ENCODE peak calls at places on chromosome X, in four cellular contexts. P is astrocyte, J is K562, C is cardiac muscle cell. W is an unnamed sample.

GRCh38 chrX:17744896-17745523 is 7.7 kb downstream of the SCML1 start:
- DNase-seq in C (peak; percentile 9), P (no peak), J (no peak), W (no peak)

GRCh38 chrX:12042615-12043014 is 95.7 kb upstream of the FRMPD4 start:
- DNase-seq in C (no peak), P (no peak), J (no peak), W (no peak)

GRCh38 chrX:17655232-17656034 is 81.9 kb upstream of the SCML1 start:
- DNase-seq in P (peak; percentile 22), C (peak; percentile 8), J (no peak), W (no peak)

GRCh38 chrX:51891821-51892551 is 1.4 kb upstream of the MAGED1 start:
- DNase-seq in C (peak; percentile 72), J (no peak), P (peak; percentile 75), W (no peak)

GRCh38 chrX:46620505-46620904 is 46.9 kb downstream of the CHST7 start:
- DNase-seq in P (no peak), J (no peak), C (peak; percentile 70), W (no peak)

GRCh38 chrX:53223068-53223693 is 1.8 kb downstream of the KDM5C start:
- DNase-seq in P (no peak), C (peak; percentile 5), J (no peak), W (peak; percentile 17)

GRCh38 chrX:147736045-147736444 is 175.7 kb upstream of the FMR1 start:
- DNase-seq in J (no peak), P (no peak), C (no peak), W (no peak)

GRCh38 chrX:148874621-148875020 is 374.2 kb downstream of the AFF2 start:
- DNase-seq in J (no peak), C (no peak), P (peak; percentile 57), W (no peak)

GRCh38 chrX:133670394-133670793 is 255.1 kb upstream of the GPC4 start:
- DNase-seq in J (peak; percentile 40), C (peak; percentile 56), P (peak; percentile 24), W (peak; percentile 60)

GRCh38 chrX:67570839-67571238 is 27.0 kb downstream of the AR start:
- DNase-seq in P (no peak), C (no peak), J (no peak), W (no peak)

GRCh38 chrX:81263067-81263466 is 61.2 kb downstream of the SH3BGRL start:
- DNase-seq in P (no peak), C (no peak), J (no peak), W (peak; percentile 26)

GRCh38 chrX:47649302-47649701 is 1.1 kb downstream of the ELK1 start:
- DNase-seq in C (peak; percentile 18), J (no peak), P (no peak), W (no peak)

GRCh38 chrX:24364326-24364725 is 3.9 kb downstream of the SUPT20HL1 start:
- DNase-seq in J (no peak), C (no peak), P (no peak), W (no peak)

GRCh38 chrX:113512700-113513395 is 672.2 kb upstream of the AMOT start:
- DNase-seq in J (no peak), P (peak; percentile 74), C (peak; percentile 74), W (no peak)

GRCh38 chrX:2183193-2183725 is 317.5 kb downstream of the DHRSX start:
- DNase-seq in J (no peak), C (no peak), P (no peak), W (no peak)

GRCh38 chrX:19198448-19198847 is 76.2 kb upstream of the ADGRG2 start:
- DNase-seq in P (peak; percentile 8), C (no peak), J (no peak), W (no peak)

GRCh38 chrX:46125139-46125538 is 420.1 kb downstream of the ZNF674 start:
- DNase-seq in J (no peak), P (no peak), C (peak; percentile 3), W (no peak)

GRCh38 chrX:44101300-44101699 is 128.1 kb upstream of the NDP start:
- DNase-seq in C (peak; percentile 1), J (no peak), P (no peak), W (no peak)

GRCh38 chrX:15418041-15418706 is 34.0 kb upstream of the VEGFD start:
- DNase-seq in C (no peak), P (peak; percentile 79), J (no peak), W (no peak)

GRCh38 chrX:38358274-38358673 is 5.9 kb downstream of the OTC start:
- DNase-seq in P (no peak), C (peak; percentile 10), J (no peak), W (no peak)

GRCh38 chrX:150522494-150522893 is 45.9 kb upstream of the MTM1 start:
- DNase-seq in P (no peak), J (no peak), C (no peak), W (no peak)

GRCh38 chrX:114162068-114162735 is 421.7 kb upstream of the HTR2C start:
- DNase-seq in C (no peak), P (no peak), J (no peak), W (peak; percentile 85)

GRCh38 chrX:125651426-125651825 is 331.8 kb downstream of the TEX13C start:
- DNase-seq in J (no peak), P (peak; percentile 8), C (no peak), W (no peak)

GRCh38 chrX:154727418-154728323 is 23.2 kb downstream of the GAB3 start:
- DNase-seq in J (no peak), C (peak; percentile 80), P (peak; percentile 67), W (no peak)

GRCh38 chrX:10537308-10537707 is 83.1 kb downstream of the MID1 start:
- DNase-seq in J (no peak), C (no peak), P (no peak), W (no peak)

GRCh38 chrX:71941771-71942170 is 31.1 kb downstream of the NHSL2 start:
- DNase-seq in J (no peak), P (peak; percentile 78), C (peak; percentile 80), W (no peak)

GRCh38 chrX:71944369-71944768 is 33.7 kb downstream of the NHSL2 start:
- DNase-seq in C (no peak), P (no peak), J (no peak), W (no peak)

GRCh38 chrX:71945435-71945834 is 34.8 kb downstream of the NHSL2 start:
- DNase-seq in P (no peak), C (no peak), J (no peak), W (no peak)

GRCh38 chrX:71938371-71938770 is 27.7 kb downstream of the NHSL2 start:
- DNase-seq in P (peak; percentile 55), C (no peak), J (no peak), W (no peak)

GRCh38 chrX:71941145-71941544 is 30.5 kb downstream of the NHSL2 start:
- DNase-seq in C (no peak), J (no peak), P (peak; percentile 33), W (no peak)
- H3K27me3 ChIP-seq in C (no peaks in the 10 kb centered on the region), J (no peaks in the 10 kb centered on the region), P (no peaks in the 10 kb centered on the region), W (no peaks in the 10 kb centered on the region)

GRCh38 chrX:129511689-129512088 is 11.6 kb downstream of the SMARCA1 start:
- DNase-seq in C (no peak), P (no peak), J (no peak), W (no peak)

GRCh38 chrX:129512409-129512808 is 10.9 kb downstream of the SMARCA1 start:
- DNase-seq in J (no peak), P (no peak), C (no peak), W (no peak)

DNA sequence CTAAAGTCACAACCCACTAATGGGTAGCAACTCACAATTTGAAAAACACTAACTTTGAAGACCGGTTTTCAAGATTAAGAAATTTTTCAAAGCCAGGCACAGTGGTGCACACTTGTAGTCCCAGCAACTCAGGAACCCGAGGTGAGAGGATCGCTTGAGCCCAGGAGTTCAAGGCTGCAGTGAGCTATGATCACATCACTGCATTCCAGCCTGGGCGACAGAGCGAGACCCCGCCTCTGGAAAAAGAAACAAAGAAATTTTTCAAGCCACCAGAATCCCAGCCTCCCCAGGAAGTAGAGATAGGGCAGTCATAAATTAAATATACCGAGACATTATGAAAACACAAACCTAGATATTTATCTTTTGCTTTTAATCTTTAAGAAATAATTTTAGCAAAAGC is 13.0 kb downstream of the SMARCA1 start:
- DNase-seq in P (no peak), J (no peak), C (no peak), W (no peak)
- H3K4me1 ChIP-seq in P (peaks cover 2% of the 10 kb centered on the region), J (no peaks in the 10 kb centered on the region), C (no peaks in the 10 kb centered on the region), W (peaks cover 15% of the 10 kb centered on the region)

DNA sequence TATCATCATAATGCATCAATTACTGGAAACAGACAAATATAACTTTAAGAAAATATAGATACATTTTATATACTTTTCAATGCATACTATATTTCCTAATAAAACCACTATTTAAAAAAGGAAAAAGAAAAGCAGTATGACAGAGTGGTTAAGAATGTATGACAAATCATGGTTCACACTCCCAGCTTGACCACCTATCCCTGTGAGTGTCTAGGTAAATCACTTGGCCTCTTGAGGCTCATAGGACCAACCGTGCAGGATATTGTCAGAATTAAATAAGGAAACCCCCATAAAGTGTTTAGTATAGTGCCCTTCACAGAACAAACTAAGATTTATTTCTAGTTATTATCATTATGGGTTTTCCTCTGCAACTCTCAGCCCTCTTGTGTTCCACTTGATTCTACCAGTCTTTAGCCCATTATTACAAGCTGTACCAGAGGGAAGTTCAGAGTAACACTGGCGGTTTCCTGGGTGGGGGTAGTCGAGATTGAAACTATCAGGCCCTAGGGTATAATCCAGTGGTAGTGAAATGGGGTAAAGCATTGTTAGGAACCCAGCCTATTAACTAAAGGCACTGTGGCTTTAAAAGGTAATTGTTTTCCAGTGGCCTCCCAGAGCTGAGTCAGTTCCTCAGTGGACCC is 55.5 kb upstream of the PAK3 start:
- DNase-seq in P (peak; percentile 75), J (no peak), C (peak; percentile 21), W (no peak)
- H3K27me3 ChIP-seq in P (no peaks in the 10 kb centered on the region), J (no peaks in the 10 kb centered on the region), C (no peaks in the 10 kb centered on the region), W (peaks cover 3% of the 10 kb centered on the region)

DNA sequence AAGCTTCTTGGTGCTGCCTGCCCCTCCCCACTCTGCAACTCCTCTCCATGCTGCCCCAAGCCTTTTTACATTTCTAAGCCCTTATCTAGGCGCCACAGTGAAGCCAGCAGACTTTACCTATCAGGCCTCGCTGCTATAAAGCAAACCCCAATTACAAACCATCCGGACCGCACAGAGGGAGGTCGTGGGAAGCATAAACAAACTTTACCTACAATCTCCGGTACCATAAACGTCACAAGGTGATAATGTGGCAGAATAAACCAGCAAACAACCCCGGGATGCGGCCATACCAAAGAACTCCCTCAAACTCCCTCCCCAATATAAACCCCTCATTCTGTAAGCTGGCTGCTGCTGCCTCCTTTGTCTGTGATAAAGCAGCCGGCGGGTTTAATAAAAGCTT is 54.0 kb upstream of the ZCCHC13 start:
- DNase-seq in J (no peak), C (no peak), P (no peak), W (peak; percentile 27)
- H3K4me1 ChIP-seq in J (peaks cover 4% of the 10 kb centered on the region), C (peaks cover 20% of the 10 kb centered on the region), P (no peaks in the 10 kb centered on the region), W (peaks cover 32% of the 10 kb centered on the region)

GRCh38 chrX:480861-481417 is 94.2 kb upstream of the PPP2R3B start:
- DNase-seq in C (no peak), J (no peak), P (no peak), W (no peak)

GRCh38 chrX:482192-482701 is 95.5 kb upstream of the PPP2R3B start:
- DNase-seq in J (no peak), P (no peak), C (no peak), W (no peak)

GRCh38 chrX:485368-485767 is 98.7 kb upstream of the PPP2R3B start:
- DNase-seq in J (no peak), C (no peak), P (no peak), W (no peak)

GRCh38 chrX:479273-479981 is 92.7 kb upstream of the PPP2R3B start:
- DNase-seq in P (no peak), C (no peak), J (peak; percentile 9), W (no peak)

DNA sequence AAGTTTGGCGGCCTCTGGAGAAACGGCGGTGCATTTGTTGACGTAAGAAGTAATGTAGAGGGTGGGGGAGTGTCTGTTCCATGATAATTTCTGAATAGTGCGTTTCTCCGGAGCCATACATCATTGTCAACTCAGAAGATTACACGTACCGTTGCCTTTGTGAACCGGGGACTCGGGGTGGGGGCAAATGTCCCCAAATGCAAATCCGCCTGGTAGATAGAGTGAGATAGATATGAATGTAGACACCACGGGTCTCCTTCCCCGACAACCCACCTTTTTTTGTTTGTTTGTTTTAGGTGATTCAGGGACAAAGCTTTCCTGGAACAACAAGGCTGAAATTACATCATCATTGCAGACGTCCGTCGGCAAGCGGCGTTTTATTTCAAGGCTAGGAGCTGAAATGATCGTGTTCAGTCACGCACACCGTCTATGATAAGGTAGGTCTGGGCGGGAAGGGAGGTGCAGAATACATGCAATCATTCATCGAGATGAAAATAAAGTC is 96.0 kb upstream of the PPP2R3B start:
- DNase-seq in J (no peak), C (no peak), P (no peak), W (no peak)
- H3K27me3 ChIP-seq in J (no peaks in the 10 kb centered on the region), C (no peaks in the 10 kb centered on the region), P (no peaks in the 10 kb centered on the region), W (no peaks in the 10 kb centered on the region)

W was measured in HAP-1.